ENCODE peak calls at places on chromosomes 7 and 10, in five cellular contexts. One of them, this sample, is unnamed.

GRCh38 chr10:1070939-1071338 is 14.8 kb downstream of the WDR37 start:
- DNase-seq in amniotic stem cell: no peak
- DNase-seq in NCI-H526 treated with DMSO at 0.1 percent for 48 hours: no peak
- DNase-seq in body of pancreas: no peak
- DNase-seq in T-helper 22 cell: no peak
- DNase-seq in this sample: no peak

GRCh38 chr10:132209130-132209529 is 22.4 kb downstream of the DPYSL4 start:
- DNase-seq in body of pancreas: no peak
- DNase-seq in NCI-H526 treated with DMSO at 0.1 percent for 48 hours: no peak
- DNase-seq in T-helper 22 cell: no peak
- DNase-seq in amniotic stem cell: peak
- DNase-seq in this sample: no peak

GRCh38 chr7:129525225-129525862 is 23.0 kb downstream of the SMKR1 start:
- DNase-seq in NCI-H526 treated with DMSO at 0.1 percent for 48 hours: no peak
- DNase-seq in T-helper 22 cell: no peak
- DNase-seq in amniotic stem cell: no peak
- DNase-seq in body of pancreas: no peak
- DNase-seq in this sample: no peak

GRCh38 chr7:106858618-106859532 is 6.2 kb upstream of the PIK3CG start:
- DNase-seq in NCI-H526 treated with DMSO at 0.1 percent for 48 hours: no peak
- DNase-seq in amniotic stem cell: no peak
- DNase-seq in T-helper 22 cell: no peak
- DNase-seq in body of pancreas: peak
- DNase-seq in this sample: no peak

GRCh38 chr7:12630615-12630884 is 56.9 kb upstream of the ARL4A start:
- DNase-seq in T-helper 22 cell: no peak
- DNase-seq in body of pancreas: no peak
- DNase-seq in amniotic stem cell: no peak
- DNase-seq in NCI-H526 treated with DMSO at 0.1 percent for 48 hours: no peak
- DNase-seq in this sample: no peak

GRCh38 chr7:141145630-141145982 is 71.7 kb downstream of the TMEM178B start:
- DNase-seq in T-helper 22 cell: no peak
- DNase-seq in NCI-H526 treated with DMSO at 0.1 percent for 48 hours: no peak
- DNase-seq in body of pancreas: no peak
- DNase-seq in amniotic stem cell: no peak
- DNase-seq in this sample: no peak

GRCh38 chr10:132411561-132412253 is 14.7 kb downstream of the PWWP2B start:
- DNase-seq in body of pancreas: peak
- DNase-seq in T-helper 22 cell: no peak
- DNase-seq in amniotic stem cell: no peak
- DNase-seq in NCI-H526 treated with DMSO at 0.1 percent for 48 hours: no peak
- DNase-seq in this sample: no peak

GRCh38 chr7:42274052-42274451 is 37.0 kb upstream of the GLI3 start:
- DNase-seq in NCI-H526 treated with DMSO at 0.1 percent for 48 hours: no peak
- DNase-seq in amniotic stem cell: no peak
- DNase-seq in T-helper 22 cell: no peak
- DNase-seq in body of pancreas: no peak
- DNase-seq in this sample: no peak

GRCh38 chr10:44628921-44629320 is 244.0 kb upstream of the CXCL12 start:
- DNase-seq in NCI-H526 treated with DMSO at 0.1 percent for 48 hours: no peak
- DNase-seq in T-helper 22 cell: no peak
- DNase-seq in amniotic stem cell: peak
- DNase-seq in body of pancreas: no peak
- DNase-seq in this sample: no peak

GRCh38 chr10:113103131-113103830 is 153.2 kb downstream of the TCF7L2 start:
- DNase-seq in body of pancreas: no peak
- DNase-seq in NCI-H526 treated with DMSO at 0.1 percent for 48 hours: no peak
- DNase-seq in T-helper 22 cell: no peak
- DNase-seq in amniotic stem cell: no peak
- DNase-seq in this sample: no peak

GRCh38 chr10:113059001-113059780 is 109.1 kb downstream of the TCF7L2 start:
- DNase-seq in T-helper 22 cell: no peak
- DNase-seq in amniotic stem cell: peak
- DNase-seq in body of pancreas: no peak
- DNase-seq in NCI-H526 treated with DMSO at 0.1 percent for 48 hours: peak
- DNase-seq in this sample: no peak

GRCh38 chr10:128867119-128867518 is 599.9 kb upstream of the MGMT start:
- DNase-seq in body of pancreas: no peak
- DNase-seq in amniotic stem cell: no peak
- DNase-seq in T-helper 22 cell: no peak
- DNase-seq in NCI-H526 treated with DMSO at 0.1 percent for 48 hours: no peak
- DNase-seq in this sample: no peak

GRCh38 chr7:69791739-69792138 is 193.5 kb downstream of the AUTS2 start:
- DNase-seq in T-helper 22 cell: no peak
- DNase-seq in NCI-H526 treated with DMSO at 0.1 percent for 48 hours: no peak
- DNase-seq in amniotic stem cell: no peak
- DNase-seq in body of pancreas: no peak
- DNase-seq in this sample: no peak

GRCh38 chr10:117299435-117299834 is 58.5 kb downstream of the SLC18A2 start:
- DNase-seq in NCI-H526 treated with DMSO at 0.1 percent for 48 hours: no peak
- DNase-seq in body of pancreas: no peak
- DNase-seq in T-helper 22 cell: no peak
- DNase-seq in amniotic stem cell: no peak
- DNase-seq in this sample: no peak